ENCODE peak calls at places on chromosomes 2 and 18, in four cellular contexts. L, H, Q and U are unnamed samples.

GRCh38 chr2:144325086-144325485 is 194.8 kb downstream of the ZEB2 start:
- DNase-seq in H (no peak), Q (no peak), L (no peak), U (no peak)

GRCh38 chr2:72862239-72862988 is 24.8 kb upstream of the SPR start:
- DNase-seq in Q (peak), L (peak), H (peak), U (peak)

GRCh38 chr2:234949762-234950434 is 1.9 kb upstream of the SH3BP4 start:
- DNase-seq in H (no peak), L (peak), Q (no peak), U (no peak)

GRCh38 chr2:38740851-38741541 is 10.2 kb downstream of the SRSF7 start:
- DNase-seq in Q (peak), L (peak), H (no peak), U (peak)

GRCh38 chr2:217942731-217943335 is 60.0 kb downstream of the TNS1 start:
- DNase-seq in L (peak), H (no peak), Q (no peak), U (no peak)

GRCh38 chr18:525066-525797 is 24.7 kb upstream of the COLEC12 start:
- DNase-seq in L (no peak), Q (no peak), H (no peak), U (no peak)

GRCh38 chr18:76821875-76822509 is 365 bp upstream of the ZNF236 start:
- DNase-seq in Q (peak), H (peak), L (no peak), U (peak)

GRCh38 chr2:190843874-190844699 is 36.5 kb upstream of the GLS start:
- DNase-seq in Q (no peak), H (no peak), L (peak), U (no peak)

GRCh38 chr2:27889774-27890145 is 427 bp downstream of the RBKS start:
- DNase-seq in H (no peak), L (no peak), Q (no peak), U (no peak)

GRCh38 chr2:143725425-143725824 is 596.2 kb downstream of the ARHGAP15 start:
- DNase-seq in Q (no peak), L (no peak), H (no peak), U (no peak)

GRCh38 chr18:49768051-49768391 is 45.3 kb downstream of the ACAA2 start:
- DNase-seq in Q (no peak), H (peak), L (peak), U (peak)

GRCh38 chr2:11368059-11368572 is 23.7 kb upstream of the ROCK2 start:
- DNase-seq in H (no peak), L (no peak), Q (no peak), U (no peak)

GRCh38 chr2:98601532-98602132 is 6.7 kb downstream of the COA5 start:
- DNase-seq in L (peak), Q (peak), H (peak), U (peak)

GRCh38 chr2:200447139-200447855 is 62.6 kb downstream of the KCTD18 start:
- DNase-seq in L (no peak), Q (no peak), H (no peak), U (no peak)

GRCh38 chr2:239502430-239503221 is 101.8 kb upstream of the HDAC4 start:
- DNase-seq in L (no peak), Q (no peak), H (no peak), U (no peak)

GRCh38 chr2:56263876-56264275 is 80.1 kb downstream of the CCDC85A start:
- DNase-seq in L (no peak), Q (no peak), H (no peak), U (no peak)

GRCh38 chr2:85907671-85908157 is 18.9 kb upstream of the ST3GAL5 start:
- DNase-seq in L (no peak), Q (no peak), H (no peak), U (peak)

GRCh38 chr2:9235388-9236344 is 29.1 kb downstream of the ASAP2 start:
- DNase-seq in H (no peak), Q (peak), L (peak), U (no peak)

GRCh38 chr18:79380816-79381806 is 14.6 kb upstream of the NFATC1 start:
- DNase-seq in L (peak), H (peak), Q (peak), U (peak)

GRCh38 chr2:203650860-203651613 is 55.4 kb upstream of the CD28 start:
- DNase-seq in H (no peak), L (peak), Q (peak), U (peak)

GRCh38 chr2:5409925-5410360 is 282.2 kb upstream of the SOX11 start:
- DNase-seq in H (no peak), L (no peak), Q (no peak), U (no peak)

GRCh38 chr2:214881647-214882205 is 72.2 kb upstream of the BARD1 start:
- DNase-seq in Q (no peak), L (no peak), H (no peak), U (no peak)

GRCh38 chr2:107932483-107932882 is 53.8 kb upstream of the SLC5A7 start:
- DNase-seq in Q (no peak), H (no peak), L (no peak), U (no peak)
- TF ChIP-seq FOXJ3 in Q (no peak), H (no peak), L (no peak), U (no peak)

GRCh38 chr18:21004721-21005120 is 106.9 kb downstream of the ROCK1 start:
- DNase-seq in Q (no peak), H (no peak), L (no peak), U (no peak)
- TF ChIP-seq FOXJ3 in Q (no peak), H (no peak), L (no peak), U (no peak)

DNA sequence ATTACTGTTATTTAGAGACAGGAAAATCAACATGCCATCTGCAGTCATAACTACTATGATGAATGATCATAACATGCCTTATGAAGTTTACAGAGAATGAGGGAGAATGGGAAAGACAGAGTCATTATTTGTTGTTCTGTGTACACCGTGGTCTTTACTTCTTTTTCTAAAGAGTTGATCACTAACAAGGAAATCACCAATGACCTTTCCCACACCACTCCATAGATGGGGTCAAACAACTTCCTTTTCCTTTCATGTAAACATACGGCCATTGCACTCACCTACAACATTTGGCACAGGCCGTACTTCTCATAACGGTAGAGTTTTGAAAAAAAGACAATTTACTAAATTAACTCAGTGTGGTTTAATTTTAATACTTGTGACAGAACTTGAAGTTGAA is 84.3 kb downstream of the PIEZO2 start:
- DNase-seq in H (no peak), Q (no peak), L (no peak), U (no peak)
- TF ChIP-seq FOXJ3 in H (no peak), Q (no peak), L (no peak), U (no peak)

DNA sequence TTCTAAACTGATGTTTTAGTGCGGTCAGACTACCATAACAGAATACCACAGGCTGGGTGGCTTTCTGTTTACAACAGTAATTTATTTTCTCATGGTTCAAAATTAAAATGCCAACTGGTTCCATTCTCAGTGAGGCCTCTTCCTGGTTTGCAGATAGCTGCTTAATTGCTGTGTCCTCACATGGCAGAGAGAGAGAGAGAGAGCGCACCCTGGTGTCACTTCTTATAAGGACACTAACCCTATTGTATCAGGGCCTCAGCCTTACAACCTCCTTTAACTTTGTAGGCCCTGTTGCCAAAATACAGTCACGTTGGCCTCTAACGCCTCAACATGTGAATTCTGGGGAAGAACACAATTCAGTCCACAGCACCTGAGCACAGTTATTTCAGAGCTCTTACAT is 37.5 kb upstream of the ZNF385B start:
- DNase-seq in H (peak), L (peak), Q (peak), U (peak)
- TF ChIP-seq FOXJ3 in H (no peak), L (no peak), Q (no peak), U (no peak)

GRCh38 chr2:101808006-101808562 is 110.6 kb downstream of the MAP4K4 start:
- DNase-seq in Q (no peak), H (no peak), L (no peak), U (no peak)

GRCh38 chr2:101805146-101806088 is 107.9 kb downstream of the MAP4K4 start:
- DNase-seq in Q (peak), H (no peak), L (no peak), U (peak)

GRCh38 chr2:101807242-101807641 is 109.7 kb downstream of the MAP4K4 start:
- DNase-seq in Q (no peak), L (no peak), H (no peak), U (no peak)

GRCh38 chr2:101803945-101804696 is 106.6 kb downstream of the MAP4K4 start:
- DNase-seq in H (no peak), Q (peak), L (peak), U (no peak)

GRCh38 chr2:101806123-101806522 is 108.6 kb downstream of the MAP4K4 start:
- DNase-seq in H (no peak), Q (no peak), L (peak), U (peak)
- TF ChIP-seq FOXJ3 in H (no peak), Q (no peak), L (no peak), U (no peak)

GRCh38 chr18:24094561-24094960 is 44.3 kb upstream of the CABYR start:
- DNase-seq in Q (no peak), H (no peak), L (no peak), U (no peak)
- TF ChIP-seq FOXJ3 in Q (no peak), H (no peak), L (no peak), U (no peak)

GRCh38 chr2:122697415-122697814 is 942.0 kb downstream of the TSN start:
- DNase-seq in H (no peak), L (no peak), Q (no peak), U (no peak)

GRCh38 chr2:122692400-122693083 is 937.1 kb downstream of the TSN start:
- DNase-seq in L (no peak), H (no peak), Q (no peak), U (no peak)
- TF ChIP-seq FOXJ3 in L (no peak), H (no peak), Q (no peak), U (no peak)